ENCODE peak calls at places on chromosomes 11 and 22, in six cellular contexts. O is A549, M is heart left ventricle, T is lower leg skin, C is prostate gland, B is NB4. I is an unnamed sample.

GRCh38 chr11:79092791-79093313 is 348.0 kb downstream of the TENM4 start:
- DNase-seq in O (peak; percentile 67), M (peak; percentile 45), T (peak; percentile 66), C (peak; percentile 17), B (peak; percentile 91), I (peak; percentile 1)

GRCh38 chr11:796565-797299 is 1.3 kb downstream of the SLC25A22 start:
- DNase-seq in O (no peak), M (no peak), T (no peak), C (no peak), B (no peak), I (no peak)

GRCh38 chr11:130403301-130403804 is 25.1 kb downstream of the ADAMTS8 start:
- DNase-seq in O (no peak), M (peak; percentile 59), T (peak; percentile 20), C (no peak), B (no peak), I (no peak)

GRCh38 chr11:83909579-83909978 is 623.4 kb upstream of the CCDC90B start:
- DNase-seq in O (no peak), M (no peak), T (no peak), C (no peak), B (no peak), I (no peak)

GRCh38 chr11:120115272-120116000 is 22.5 kb downstream of the TRIM29 start:
- DNase-seq in O (no peak), M (no peak), T (peak; percentile 18), C (no peak), B (no peak), I (peak; percentile 4)

GRCh38 chr11:1038361-1038760 is 1.8 kb upstream of the MUC6 start:
- DNase-seq in O (no peak), M (no peak), T (no peak), C (no peak), B (no peak), I (no peak)

GRCh38 chr11:3840870-3841425 is at the start of gene RHOG:
- DNase-seq in O (peak; percentile 87), M (peak; percentile 90), T (peak; percentile 72), C (peak; percentile 71), B (no peak), I (peak; percentile 83)

GRCh38 chr11:71465054-71465453 is 12.1 kb downstream of the NADSYN1 start:
- DNase-seq in O (no peak), M (no peak), T (no peak), C (no peak), B (no peak), I (no peak)

GRCh38 chr22:39416319-39416718 is 16.7 kb downstream of the TAB1 start:
- DNase-seq in O (no peak), M (no peak), T (no peak), C (no peak), B (no peak), I (no peak)

GRCh38 chr22:20792221-20792965 is 18.5 kb downstream of the SERPIND1 start:
- DNase-seq in O (no peak), M (no peak), T (no peak), C (no peak), B (no peak), I (no peak)

GRCh38 chr11:9876331-9876730 is 212.5 kb downstream of the SWAP70 start:
- DNase-seq in O (no peak), M (no peak), T (no peak), C (no peak), B (no peak), I (no peak)

GRCh38 chr11:128582496-128583366 is 4.6 kb downstream of the ETS1 start:
- DNase-seq in O (peak; percentile 39), M (no peak), T (no peak), C (no peak), B (peak; percentile 79), I (no peak)

GRCh38 chr11:116130122-116130521 is 625.9 kb upstream of the CADM1 start:
- DNase-seq in O (no peak), M (no peak), T (no peak), C (no peak), B (no peak), I (no peak)

GRCh38 chr22:44396021-44396726 is 83.4 kb upstream of the SHISAL1 start:
- DNase-seq in O (no peak), M (no peak), T (no peak), C (no peak), B (no peak), I (no peak)

DNA sequence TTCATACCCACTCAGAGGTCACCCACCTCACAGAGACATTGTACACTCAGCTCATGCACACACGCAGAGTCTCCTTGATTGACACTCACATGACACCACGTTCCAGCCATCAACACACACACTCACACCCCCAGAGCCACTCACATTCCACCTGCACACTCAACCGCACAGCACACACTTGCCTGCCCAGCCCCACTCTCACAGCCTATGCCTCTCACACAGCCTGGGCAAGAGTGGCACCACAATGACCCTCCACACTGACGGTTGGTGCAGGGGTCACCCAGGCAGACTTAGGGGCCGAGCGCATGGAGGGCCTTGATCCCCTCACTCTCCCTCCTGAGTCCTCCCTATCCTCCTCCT is 2.2 kb downstream of the SPI1 start:
- DNase-seq in O (no peak), M (no peak), T (no peak), C (no peak), B (no peak), I (no peak)
- TF ChIP-seq POLR2A in O (no peak), M (no peak), T (no peak), C (no peak), B (no peak), I (no peak)

GRCh38 chr11:65042899-65043298 is 1.9 kb downstream of the SAC3D1 start:
- DNase-seq in O (no peak), M (no peak), T (no peak), C (no peak), B (no peak), I (no peak)

GRCh38 chr11:65045061-65045460 is 4.1 kb downstream of the SAC3D1 start:
- DNase-seq in O (no peak), M (no peak), T (no peak), C (no peak), B (no peak), I (no peak)

GRCh38 chr11:65040520-65041205 is 347 bp upstream of the SAC3D1 start:
- DNase-seq in O (peak; percentile 96), M (peak; percentile 89), T (peak; percentile 79), C (peak; percentile 86), B (peak; percentile 100), I (peak; percentile 96)

GRCh38 chr11:65043881-65044501 is 3.0 kb downstream of the SAC3D1 start:
- DNase-seq in O (no peak), M (peak; percentile 48), T (peak; percentile 53), C (no peak), B (peak; percentile 70), I (no peak)

DNA sequence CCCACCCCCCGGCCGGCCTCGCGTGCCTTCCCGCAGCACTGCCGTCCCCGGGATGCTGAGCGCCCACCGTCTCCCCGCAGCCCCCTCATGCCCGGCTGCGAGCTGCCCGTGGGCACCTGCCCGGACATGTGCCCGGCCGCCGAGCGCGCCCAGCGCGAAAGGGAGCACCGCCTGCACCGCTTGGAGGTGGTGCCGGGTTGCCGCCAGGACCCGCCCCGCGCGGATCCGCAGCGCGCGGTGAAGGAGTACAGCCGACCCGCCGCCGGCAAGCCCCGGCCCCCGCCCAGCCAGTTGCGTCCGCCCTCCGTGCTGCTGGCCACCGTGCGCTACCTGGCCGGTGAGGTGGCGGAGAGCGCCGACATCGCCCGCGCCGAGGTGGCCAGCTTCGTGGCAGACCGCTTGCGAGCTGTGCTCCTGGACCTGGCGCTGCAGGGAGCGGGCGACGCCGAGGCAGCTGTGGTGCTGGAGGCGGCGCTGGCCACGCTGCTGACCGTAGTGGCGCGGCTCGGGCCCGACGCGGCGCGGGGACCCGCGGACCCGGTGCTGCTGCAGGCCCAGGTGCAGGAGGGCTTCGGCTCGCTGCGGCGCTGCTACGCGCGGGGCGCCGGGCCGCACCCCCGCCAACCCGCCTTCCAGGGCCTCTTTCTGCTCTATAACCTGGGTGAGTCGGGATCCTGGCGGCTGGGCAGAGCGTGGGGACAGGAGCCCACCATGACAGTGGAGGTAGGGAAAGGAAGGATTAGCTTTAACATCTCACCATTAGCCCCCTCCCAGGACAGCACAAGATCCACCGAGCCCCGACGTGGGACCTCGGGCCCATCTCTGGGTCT is at the start of gene SAC3D1:
- DNase-seq in O (no peak), M (no peak), T (no peak), C (no peak), B (no peak), I (peak; percentile 85)
- TF ChIP-seq POLR2A in O (peak; percentile 54), M (no peak), T (no peak), C (no peak), B (no peak), I (no peak)

GRCh38 chr11:63763506-63764200 is 4.9 kb downstream of the ZFTA start:
- DNase-seq in O (no peak), M (peak; percentile 41), T (no peak), C (no peak), B (no peak), I (no peak)
- TF ChIP-seq POLR2A in O (no peak), M (no peak), T (no peak), C (no peak), B (no peak), I (no peak)

DNA sequence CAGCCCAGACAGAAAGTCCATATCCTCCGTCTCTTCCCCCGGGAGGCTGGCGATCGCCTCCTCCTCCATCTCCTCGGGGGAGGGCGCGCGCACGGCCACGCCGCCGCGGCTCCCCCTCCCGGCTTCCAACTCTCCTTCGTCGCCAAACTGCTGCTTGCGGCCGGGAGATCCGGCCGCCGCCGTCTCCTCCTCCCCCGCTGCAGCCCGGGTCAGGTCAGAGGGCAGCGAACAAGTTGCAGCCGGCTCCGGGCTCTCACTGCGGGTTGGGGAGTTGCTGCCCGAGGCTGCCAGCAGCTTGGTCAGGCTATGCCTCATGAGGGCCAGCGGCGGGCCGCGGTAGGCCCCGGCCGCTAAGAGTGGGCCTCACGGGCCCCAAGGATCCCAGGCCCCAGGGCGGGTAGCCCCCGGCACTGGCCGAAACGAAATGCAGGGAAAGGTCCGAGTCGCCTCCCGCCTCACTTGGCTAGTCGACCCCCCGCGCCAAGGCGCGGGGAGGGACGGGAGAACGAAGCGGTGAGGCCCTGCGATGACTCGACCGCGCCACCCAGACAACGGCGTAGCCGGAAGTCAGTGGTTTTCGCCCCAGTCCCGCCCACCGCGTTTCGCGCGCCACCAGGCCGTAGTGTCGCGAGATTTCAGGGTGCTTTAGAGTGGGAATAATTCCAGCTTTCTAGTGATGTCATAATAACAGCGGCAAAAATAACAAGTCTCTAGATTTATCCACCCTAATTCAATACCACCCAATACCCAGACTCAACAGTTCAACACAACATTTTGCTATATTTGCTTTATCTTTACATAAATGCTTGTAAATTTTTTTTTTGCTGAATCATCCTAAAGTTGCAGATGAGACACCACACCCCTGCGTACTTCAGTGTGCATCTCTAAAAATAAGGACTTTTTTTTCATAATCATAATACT is at the start of gene CREBZF:
- DNase-seq in O (peak; percentile 97), M (peak; percentile 95), T (peak; percentile 92), C (peak; percentile 92), B (peak; percentile 98), I (peak; percentile 96)
- TF ChIP-seq POLR2A in O (peak; percentile 84), M (peak; percentile 95), T (peak; percentile 97), C (peak; percentile 98), B (peak; percentile 97), I (peak; percentile 95)

GRCh38 chr11:131811380-131811779 is 441.0 kb downstream of the NTM start:
- DNase-seq in O (no peak), M (no peak), T (no peak), C (no peak), B (no peak), I (no peak)

GRCh38 chr11:131810511-131810910 is 440.1 kb downstream of the NTM start:
- DNase-seq in O (no peak), M (no peak), T (no peak), C (no peak), B (no peak), I (no peak)

GRCh38 chr11:131807876-131808275 is 437.5 kb downstream of the NTM start:
- DNase-seq in O (no peak), M (no peak), T (no peak), C (no peak), B (no peak), I (no peak)

GRCh38 chr11:131808466-131808865 is 438.1 kb downstream of the NTM start:
- DNase-seq in O (no peak), M (no peak), T (no peak), C (no peak), B (no peak), I (no peak)

GRCh38 chr11:131809203-131809948 is 439.0 kb downstream of the NTM start:
- DNase-seq in O (no peak), M (no peak), T (no peak), C (no peak), B (no peak), I (no peak)
- TF ChIP-seq POLR2A in O (no peak), M (no peak), T (no peak), C (no peak), B (no peak), I (no peak)